ENCODE peak calls at places on chromosomes 3 and 15, in eight cellular contexts. D, E, R, Q, G, L, K and A are unnamed samples.
A peak's percentile ranks its signal among the peaks of the same experiment; 100 is the strongest.

GRCh38 chr3:36496734-36497133 is 116.4 kb downstream of the STAC start:
- DNase-seq in D (no peak), E (no peak), R (no peak), Q (no peak), G (no peak), L (no peak), K (no peak), A (no peak)

GRCh38 chr15:66498501-66499386 is 1.2 kb upstream of the SNAPC5 start:
- DNase-seq in D (no peak), E (no peak), R (peak; percentile 53), Q (no peak), G (no peak), L (no peak), K (peak; percentile 15), A (no peak)

GRCh38 chr3:27639271-27639670 is 82.9 kb downstream of the EOMES start:
- DNase-seq in D (no peak), E (no peak), R (no peak), Q (no peak), G (no peak), L (no peak), K (no peak), A (no peak)

GRCh38 chr15:38876211-38876610 is 311.6 kb upstream of the RASGRP1 start:
- DNase-seq in D (no peak), E (no peak), R (no peak), Q (no peak), G (no peak), L (no peak), K (no peak), A (peak; percentile 3)

GRCh38 chr3:98565843-98566242 is 27.6 kb downstream of the CPOX start:
- DNase-seq in D (no peak), E (no peak), R (no peak), Q (no peak), G (no peak), L (no peak), K (no peak), A (no peak)

GRCh38 chr3:134073583-134073945 is 43.8 kb upstream of the SLCO2A1 start:
- DNase-seq in D (no peak), E (no peak), R (no peak), Q (no peak), G (no peak), L (no peak), K (no peak), A (no peak)

GRCh38 chr3:135034881-135035440 is 239.9 kb downstream of the EPHB1 start:
- DNase-seq in D (no peak), E (no peak), R (no peak), Q (no peak), G (no peak), L (no peak), K (no peak), A (no peak)

GRCh38 chr3:72354486-72354885 is 493.8 kb downstream of the SHQ1 start:
- DNase-seq in D (no peak), E (no peak), R (no peak), Q (no peak), G (no peak), L (no peak), K (no peak), A (no peak)

GRCh38 chr3:105166893-105167292 is 199.8 kb upstream of the ALCAM start:
- DNase-seq in D (no peak), E (no peak), R (no peak), Q (no peak), G (no peak), L (no peak), K (no peak), A (no peak)

GRCh38 chr3:110814170-110815007 is 257.2 kb upstream of the NECTIN3 start:
- DNase-seq in D (no peak), E (no peak), R (peak; percentile 17), Q (no peak), G (no peak), L (peak; percentile 7), K (no peak), A (no peak)

GRCh38 chr3:111858641-111859040 is 424 bp upstream of the PHLDB2 start:
- DNase-seq in D (no peak), E (no peak), R (no peak), Q (no peak), G (no peak), L (no peak), K (no peak), A (no peak)

GRCh38 chr15:81887913-81888312 is 157.9 kb downstream of the MEX3B start:
- DNase-seq in D (no peak), E (no peak), R (no peak), Q (no peak), G (no peak), L (no peak), K (no peak), A (no peak)

GRCh38 chr3:28317438-28318022 is 31.0 kb upstream of the ZCWPW2 start:
- DNase-seq in D (no peak), E (no peak), R (peak; percentile 62), Q (peak; percentile 57), G (no peak), L (no peak), K (peak; percentile 57), A (no peak)

GRCh38 chr3:169657351-169658124 is 6.0 kb downstream of the MECOM start:
- DNase-seq in D (no peak), E (peak; percentile 72), R (no peak), Q (no peak), G (no peak), L (no peak), K (peak; percentile 5), A (no peak)

GRCh38 chr3:154898398-154898797 is 181.7 kb upstream of the MME start:
- DNase-seq in D (no peak), E (no peak), R (no peak), Q (no peak), G (no peak), L (no peak), K (no peak), A (no peak)

GRCh38 chr3:1723726-1724125 is 374.9 kb upstream of the CNTN4 start:
- DNase-seq in D (no peak), E (no peak), R (no peak), Q (no peak), G (no peak), L (no peak), K (no peak), A (no peak)

GRCh38 chr3:194218646-194219453 is 82.9 kb downstream of the HES1 start:
- DNase-seq in D (no peak), E (no peak), R (no peak), Q (no peak), G (no peak), L (no peak), K (no peak), A (no peak)

GRCh38 chr3:124401841-124402240 is 328.4 kb upstream of the UMPS start:
- DNase-seq in D (no peak), E (no peak), R (no peak), Q (no peak), G (no peak), L (no peak), K (no peak), A (no peak)

DNA sequence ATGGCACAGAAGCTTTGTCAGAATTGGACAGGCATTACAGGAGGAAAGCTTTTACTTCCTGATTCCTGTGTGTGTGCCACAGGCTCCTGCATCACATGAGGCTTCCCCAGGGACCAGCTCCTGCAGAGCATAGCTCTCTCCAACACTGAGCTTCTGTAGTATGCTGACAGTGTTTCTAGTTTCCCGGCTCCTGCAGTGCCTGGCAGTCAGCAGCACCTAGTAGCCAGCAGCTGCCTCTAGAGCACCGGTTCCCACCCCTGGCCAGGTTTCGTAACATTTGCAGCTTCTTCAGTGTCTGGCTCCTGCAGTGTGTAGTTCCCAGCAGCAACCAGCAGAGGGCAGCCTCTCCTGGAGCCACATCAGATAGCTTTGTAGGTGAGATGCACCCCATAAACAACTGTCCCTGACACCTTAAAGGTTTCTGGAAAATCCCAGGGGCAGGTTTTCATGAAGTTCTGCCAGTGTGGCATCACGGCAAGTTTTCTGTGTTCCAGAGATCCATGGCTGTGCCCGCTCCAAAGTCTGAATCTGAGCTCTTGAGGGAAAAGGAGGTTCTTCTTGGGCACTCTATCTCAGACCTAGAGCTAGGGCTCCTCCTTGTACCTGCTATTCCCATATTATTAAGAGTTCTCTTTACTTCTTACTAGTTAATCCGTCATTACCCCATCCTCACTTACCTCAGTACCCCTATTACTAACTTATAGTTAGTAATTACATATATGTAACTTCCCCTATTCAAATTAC is 5.7 kb upstream of the TRA2B start:
- DNase-seq in D (peak; percentile 92), E (peak; percentile 85), R (peak; percentile 83), Q (peak; percentile 71), G (peak; percentile 85), L (peak; percentile 51), K (peak; percentile 88), A (no peak)
- TF ChIP-seq POLR2A in D (no peak), E (no peak), R (no peak), Q (no peak), G (no peak), L (no peak), K (no peak), A (no peak)

DNA sequence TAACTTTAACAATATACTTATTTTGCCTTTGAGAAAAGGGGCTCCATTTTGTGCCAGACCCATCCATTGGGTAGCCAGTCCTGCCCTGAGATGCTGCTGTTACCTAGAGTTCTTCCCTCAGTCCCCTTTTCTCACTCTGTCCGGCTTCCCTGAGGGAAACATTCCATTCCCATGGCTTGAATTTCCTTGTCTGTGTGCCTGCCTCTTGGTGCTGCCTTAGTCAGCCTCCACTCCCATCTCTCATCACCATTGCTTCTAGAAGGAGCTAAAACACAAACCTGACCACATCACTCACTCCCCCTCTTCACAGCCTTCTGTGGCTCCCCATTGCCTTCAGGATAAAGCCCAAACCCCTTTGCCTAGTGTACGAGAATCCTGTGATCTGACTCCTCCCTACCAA is 25.2 kb upstream of the C2CD4B start:
- DNase-seq in D (no peak), E (no peak), R (no peak), Q (no peak), G (no peak), L (no peak), K (no peak), A (no peak)
- TF ChIP-seq EP300 in D (no peak), E (no peak), R (no peak), Q (no peak), G (no peak), L (no peak), K (no peak), A (no peak)

GRCh38 chr3:108126348-108126747 is 35.5 kb upstream of the CD47 start:
- DNase-seq in D (no peak), E (no peak), R (no peak), Q (no peak), G (no peak), L (no peak), K (no peak), A (no peak)

GRCh38 chr3:108125151-108125540 is 34.3 kb upstream of the CD47 start:
- DNase-seq in D (no peak), E (no peak), R (no peak), Q (no peak), G (no peak), L (no peak), K (no peak), A (no peak)

GRCh38 chr3:108127301-108127988 is 36.6 kb upstream of the CD47 start:
- DNase-seq in D (no peak), E (no peak), R (no peak), Q (no peak), G (no peak), L (peak; percentile 34), K (no peak), A (no peak)

GRCh38 chr3:108124337-108125150 is 33.7 kb upstream of the CD47 start:
- DNase-seq in D (no peak), E (no peak), R (no peak), Q (peak; percentile 19), G (no peak), L (peak; percentile 96), K (no peak), A (no peak)

GRCh38 chr3:108125550-108126071 is 34.8 kb upstream of the CD47 start:
- DNase-seq in D (no peak), E (no peak), R (no peak), Q (peak; percentile 72), G (no peak), L (peak; percentile 83), K (no peak), A (no peak)
- TF ChIP-seq POLR2A in D (no peak), E (no peak), R (no peak), Q (no peak), G (no peak), L (peak; percentile 99), K (no peak), A (no peak)

GRCh38 chr3:126131881-126132750 is 48.2 kb upstream of the SLC41A3 start:
- DNase-seq in D (peak; percentile 49), E (peak; percentile 18), R (no peak), Q (no peak), G (peak; percentile 14), L (no peak), K (no peak), A (peak; percentile 38)
- TF ChIP-seq EP300 in D (no peak), E (no peak), R (no peak), Q (no peak), G (no peak), L (no peak), K (no peak), A (no peak)